ENCODE peak calls at places on chromosomes 5 and 9, in five cellular contexts. One of them, this sample, is unnamed. For H3K9me3, the result is how much of the 10 kb centered on the place peaks cover.

GRCh38 chr9:124040935-124041816 is 29.6 kb downstream of the LHX2 start:
- DNase-seq in GM23248: peak
- DNase-seq in IMR-90: no peak
- DNase-seq in tibial artery: no peak
- DNase-seq in fibroblast of lung: no peak
- DNase-seq in this sample: no peak

GRCh38 chr5:156402387-156402921 is 75.5 kb downstream of the SGCD start:
- DNase-seq in GM23248: no peak
- DNase-seq in IMR-90: no peak
- DNase-seq in tibial artery: no peak
- DNase-seq in fibroblast of lung: peak
- DNase-seq in this sample: peak

GRCh38 chr9:131841765-131842318 is 102.0 kb upstream of the RAPGEF1 start:
- DNase-seq in GM23248: no peak
- DNase-seq in IMR-90: no peak
- DNase-seq in tibial artery: no peak
- DNase-seq in fibroblast of lung: no peak
- DNase-seq in this sample: no peak

GRCh38 chr9:91433180-91433579 is 9.5 kb upstream of the NFIL3 start:
- DNase-seq in GM23248: peak
- DNase-seq in IMR-90: peak
- DNase-seq in tibial artery: no peak
- DNase-seq in fibroblast of lung: peak
- DNase-seq in this sample: no peak

GRCh38 chr5:125597338-125597737 is 825.9 kb upstream of the GRAMD2B start:
- DNase-seq in GM23248: peak
- DNase-seq in IMR-90: peak
- DNase-seq in tibial artery: no peak
- DNase-seq in fibroblast of lung: peak
- DNase-seq in this sample: no peak

GRCh38 chr5:93587919-93588585 is 5.0 kb downstream of the NR2F1 start:
- DNase-seq in GM23248: no peak
- DNase-seq in IMR-90: no peak
- DNase-seq in tibial artery: no peak
- DNase-seq in fibroblast of lung: peak
- DNase-seq in this sample: no peak

GRCh38 chr5:24444439-24444838 is 200.3 kb downstream of the CDH10 start:
- DNase-seq in GM23248: no peak
- DNase-seq in IMR-90: no peak
- DNase-seq in tibial artery: no peak
- DNase-seq in fibroblast of lung: no peak
- DNase-seq in this sample: no peak

GRCh38 chr9:131254107-131254491 is 22.2 kb downstream of the FAM78A start:
- DNase-seq in GM23248: no peak
- DNase-seq in IMR-90: no peak
- DNase-seq in tibial artery: no peak
- DNase-seq in fibroblast of lung: no peak
- DNase-seq in this sample: no peak

GRCh38 chr5:68047035-68047434 is 168.5 kb upstream of the PIK3R1 start:
- DNase-seq in GM23248: peak
- DNase-seq in IMR-90: peak
- DNase-seq in tibial artery: no peak
- DNase-seq in fibroblast of lung: peak
- DNase-seq in this sample: no peak

GRCh38 chr5:78997090-78997489 is 12.0 kb upstream of the ARSB start:
- DNase-seq in GM23248: no peak
- DNase-seq in IMR-90: no peak
- DNase-seq in tibial artery: no peak
- DNase-seq in fibroblast of lung: no peak
- DNase-seq in this sample: no peak

GRCh38 chr9:116901260-116901659 is 214.2 kb downstream of the TRIM32 start:
- DNase-seq in GM23248: peak
- DNase-seq in IMR-90: peak
- DNase-seq in tibial artery: no peak
- DNase-seq in fibroblast of lung: peak
- DNase-seq in this sample: no peak

GRCh38 chr9:70947086-70947485 is 174.3 kb downstream of the TRPM3 start:
- DNase-seq in GM23248: peak
- DNase-seq in IMR-90: peak
- DNase-seq in tibial artery: no peak
- DNase-seq in fibroblast of lung: peak
- DNase-seq in this sample: no peak

GRCh38 chr9:18566125-18566524 is 92.2 kb downstream of the ADAMTSL1 start:
- DNase-seq in GM23248: peak
- DNase-seq in IMR-90: peak
- DNase-seq in tibial artery: no peak
- DNase-seq in fibroblast of lung: peak
- DNase-seq in this sample: no peak

GRCh38 chr5:56328753-56329560 is 95.8 kb upstream of the ANKRD55 start:
- DNase-seq in GM23248: peak
- DNase-seq in IMR-90: peak
- DNase-seq in tibial artery: no peak
- DNase-seq in fibroblast of lung: peak
- DNase-seq in this sample: no peak

GRCh38 chr5:127995556-127995955 is 88.0 kb upstream of the SLC12A2 start:
- DNase-seq in GM23248: no peak
- DNase-seq in IMR-90: peak
- DNase-seq in tibial artery: no peak
- DNase-seq in fibroblast of lung: peak
- DNase-seq in this sample: no peak

GRCh38 chr9:38384990-38385848 is 7.3 kb upstream of the ALDH1B1 start:
- DNase-seq in GM23248: peak
- DNase-seq in IMR-90: no peak
- DNase-seq in tibial artery: peak
- DNase-seq in fibroblast of lung: no peak
- DNase-seq in this sample: no peak

GRCh38 chr5:73321757-73322452 is 126.7 kb downstream of the FOXD1 start:
- DNase-seq in GM23248: peak
- DNase-seq in IMR-90: peak
- DNase-seq in tibial artery: no peak
- DNase-seq in fibroblast of lung: peak
- DNase-seq in this sample: no peak

GRCh38 chr5:125065114-125065513 is 318.7 kb upstream of the ZNF608 start:
- DNase-seq in GM23248: peak
- DNase-seq in IMR-90: no peak
- DNase-seq in tibial artery: no peak
- DNase-seq in fibroblast of lung: peak
- DNase-seq in this sample: no peak

GRCh38 chr5:9409413-9410089 is 136.3 kb downstream of the SEMA5A start:
- DNase-seq in GM23248: no peak
- DNase-seq in IMR-90: no peak
- DNase-seq in tibial artery: no peak
- DNase-seq in fibroblast of lung: no peak
- DNase-seq in this sample: no peak

GRCh38 chr5:138668981-138669380 is 84.2 kb upstream of the CTNNA1 start:
- DNase-seq in GM23248: peak
- DNase-seq in IMR-90: no peak
- DNase-seq in tibial artery: no peak
- DNase-seq in fibroblast of lung: peak
- DNase-seq in this sample: no peak

GRCh38 chr5:133847886-133848285 is 120.5 kb downstream of the C5orf15 start:
- DNase-seq in GM23248: no peak
- DNase-seq in IMR-90: no peak
- DNase-seq in tibial artery: peak
- DNase-seq in fibroblast of lung: no peak
- DNase-seq in this sample: no peak

GRCh38 chr9:18605763-18606162 is 131.8 kb downstream of the ADAMTSL1 start:
- DNase-seq in GM23248: peak
- DNase-seq in IMR-90: peak
- DNase-seq in tibial artery: peak
- DNase-seq in fibroblast of lung: peak
- DNase-seq in this sample: no peak

GRCh38 chr5:82396871-82397514 is 118.8 kb upstream of the RPS23 start:
- DNase-seq in GM23248: peak
- DNase-seq in IMR-90: peak
- DNase-seq in tibial artery: peak
- DNase-seq in fibroblast of lung: peak
- DNase-seq in this sample: no peak

GRCh38 chr5:179178016-179178575 is 117.9 kb downstream of the ZNF354C start:
- DNase-seq in GM23248: no peak
- DNase-seq in IMR-90: no peak
- DNase-seq in tibial artery: no peak
- DNase-seq in fibroblast of lung: no peak
- DNase-seq in this sample: no peak

GRCh38 chr9:78280982-78281668 is 15.8 kb upstream of the PSAT1 start:
- DNase-seq in GM23248: peak
- DNase-seq in IMR-90: peak
- DNase-seq in tibial artery: peak
- DNase-seq in fibroblast of lung: peak
- DNase-seq in this sample: no peak

GRCh38 chr5:171309526-171310333 is 682 bp downstream of the TLX3 start:
- DNase-seq in GM23248: no peak
- DNase-seq in IMR-90: no peak
- DNase-seq in tibial artery: peak
- DNase-seq in fibroblast of lung: no peak
- DNase-seq in this sample: peak

GRCh38 chr5:103741984-103742383 is 179.4 kb upstream of the NUDT12 start:
- DNase-seq in GM23248: no peak
- DNase-seq in IMR-90: no peak
- DNase-seq in tibial artery: no peak
- DNase-seq in fibroblast of lung: no peak
- DNase-seq in this sample: no peak

GRCh38 chr5:58114324-58114723 is 345.6 kb downstream of the PLK2 start:
- DNase-seq in GM23248: peak
- DNase-seq in IMR-90: peak
- DNase-seq in tibial artery: no peak
- DNase-seq in fibroblast of lung: peak
- DNase-seq in this sample: no peak

GRCh38 chr9:131214457-131214856 is 61.9 kb downstream of the FAM78A start:
- DNase-seq in GM23248: peak
- DNase-seq in IMR-90: peak
- DNase-seq in tibial artery: no peak
- DNase-seq in fibroblast of lung: peak
- DNase-seq in this sample: no peak

GRCh38 chr9:114030364-114030763 is 47.7 kb downstream of the AMBP start:
- DNase-seq in GM23248: peak
- DNase-seq in IMR-90: no peak
- DNase-seq in tibial artery: peak
- DNase-seq in fibroblast of lung: no peak
- DNase-seq in this sample: no peak

GRCh38 chr9:114289571-114290481 is 33.1 kb upstream of the ORM1 start:
- DNase-seq in GM23248: no peak
- DNase-seq in IMR-90: no peak
- DNase-seq in tibial artery: peak
- DNase-seq in fibroblast of lung: no peak
- DNase-seq in this sample: no peak

GRCh38 chr9:110777201-110777842 is 108.7 kb downstream of the MUSK start:
- DNase-seq in GM23248: no peak
- DNase-seq in IMR-90: peak
- DNase-seq in tibial artery: no peak
- DNase-seq in fibroblast of lung: peak
- DNase-seq in this sample: no peak

GRCh38 chr5:169131944-169132343 is 169.0 kb downstream of the SLIT3 start:
- DNase-seq in GM23248: no peak
- DNase-seq in IMR-90: no peak
- DNase-seq in tibial artery: no peak
- DNase-seq in fibroblast of lung: peak
- DNase-seq in this sample: no peak

GRCh38 chr5:175597718-175598117 is 60.2 kb upstream of the HRH2 start:
- DNase-seq in GM23248: no peak
- DNase-seq in IMR-90: no peak
- DNase-seq in tibial artery: no peak
- DNase-seq in fibroblast of lung: no peak
- DNase-seq in this sample: no peak

GRCh38 chr9:20618361-20618799 is 3.9 kb downstream of the MLLT3 start:
- DNase-seq in GM23248: peak
- DNase-seq in IMR-90: peak
- DNase-seq in tibial artery: no peak
- DNase-seq in fibroblast of lung: peak
- DNase-seq in this sample: no peak

GRCh38 chr5:100623719-100624118 is 88.5 kb downstream of the FAM174A start:
- DNase-seq in GM23248: peak
- DNase-seq in IMR-90: peak
- DNase-seq in tibial artery: no peak
- DNase-seq in fibroblast of lung: peak
- DNase-seq in this sample: no peak

GRCh38 chr9:136748656-136749551 is 579 bp upstream of the LCN6 start:
- DNase-seq in GM23248: no peak
- DNase-seq in IMR-90: no peak
- DNase-seq in tibial artery: no peak
- DNase-seq in fibroblast of lung: no peak
- DNase-seq in this sample: no peak

GRCh38 chr5:32017638-32018429 is 156.3 kb downstream of the GOLPH3 start:
- DNase-seq in GM23248: no peak
- DNase-seq in IMR-90: no peak
- DNase-seq in tibial artery: no peak
- DNase-seq in fibroblast of lung: peak
- DNase-seq in this sample: no peak
- H3K9me3 ChIP-seq in GM23248: under half
- H3K9me3 ChIP-seq in IMR-90: under half
- H3K9me3 ChIP-seq in tibial artery: under half
- H3K9me3 ChIP-seq in fibroblast of lung: under half
- H3K9me3 ChIP-seq in this sample: under half

GRCh38 chr5:150945501-150945900 is 40.7 kb upstream of the ZNF300 start:
- DNase-seq in GM23248: peak
- DNase-seq in IMR-90: peak
- DNase-seq in tibial artery: no peak
- DNase-seq in fibroblast of lung: peak
- DNase-seq in this sample: no peak
- H3K9me3 ChIP-seq in GM23248: under half
- H3K9me3 ChIP-seq in IMR-90: under half
- H3K9me3 ChIP-seq in tibial artery: half or more
- H3K9me3 ChIP-seq in fibroblast of lung: under half
- H3K9me3 ChIP-seq in this sample: half or more

GRCh38 chr5:154479160-154479943 is 1.3 kb upstream of the HAND1 start:
- DNase-seq in GM23248: no peak
- DNase-seq in IMR-90: no peak
- DNase-seq in tibial artery: no peak
- DNase-seq in fibroblast of lung: no peak
- DNase-seq in this sample: peak

GRCh38 chr5:154478752-154479159 is 729 bp upstream of the HAND1 start:
- DNase-seq in GM23248: no peak
- DNase-seq in IMR-90: no peak
- DNase-seq in tibial artery: no peak
- DNase-seq in fibroblast of lung: no peak
- DNase-seq in this sample: no peak

GRCh38 chr5:154477382-154478223 is 424 bp downstream of the HAND1 start:
- DNase-seq in GM23248: peak
- DNase-seq in IMR-90: peak
- DNase-seq in tibial artery: no peak
- DNase-seq in fibroblast of lung: peak
- DNase-seq in this sample: peak

GRCh38 chr5:154476343-154477213 is 1.4 kb downstream of the HAND1 start:
- DNase-seq in GM23248: no peak
- DNase-seq in IMR-90: no peak
- DNase-seq in tibial artery: no peak
- DNase-seq in fibroblast of lung: no peak
- DNase-seq in this sample: peak

GRCh38 chr5:154478224-154478565 is at the start of gene HAND1:
- DNase-seq in GM23248: peak
- DNase-seq in IMR-90: no peak
- DNase-seq in tibial artery: peak
- DNase-seq in fibroblast of lung: no peak
- DNase-seq in this sample: peak
- H3K9me3 ChIP-seq in GM23248: under half
- H3K9me3 ChIP-seq in IMR-90: under half
- H3K9me3 ChIP-seq in tibial artery: under half
- H3K9me3 ChIP-seq in fibroblast of lung: under half
- H3K9me3 ChIP-seq in this sample: under half

GRCh38 chr5:129345213-129345925 is 114.7 kb upstream of the ADAMTS19 start:
- DNase-seq in GM23248: no peak
- DNase-seq in IMR-90: no peak
- DNase-seq in tibial artery: no peak
- DNase-seq in fibroblast of lung: no peak
- DNase-seq in this sample: no peak

GRCh38 chr5:129342796-129343195 is 117.3 kb upstream of the ADAMTS19 start:
- DNase-seq in GM23248: no peak
- DNase-seq in IMR-90: no peak
- DNase-seq in tibial artery: no peak
- DNase-seq in fibroblast of lung: no peak
- DNase-seq in this sample: no peak
- H3K9me3 ChIP-seq in GM23248: under half
- H3K9me3 ChIP-seq in IMR-90: under half
- H3K9me3 ChIP-seq in tibial artery: under half
- H3K9me3 ChIP-seq in fibroblast of lung: under half
- H3K9me3 ChIP-seq in this sample: under half

This sample was measured in H1.